ENCODE peak calls at places on chromosomes 12 and 14, in seven cellular contexts. One of them, this sample, is unnamed. For H3K27me3, the result is how much of the 10 kb centered on the place peaks cover.

GRCh38 chr14:36506732-36507614 is 13.1 kb downstream of the NKX2-1 start:
- DNase-seq in upper lobe of right lung: peak
- DNase-seq in H9: no peak
- DNase-seq in adrenal gland: no peak
- DNase-seq in mammary epithelial cell: no peak
- DNase-seq in astrocyte: no peak
- DNase-seq in lung: no peak
- DNase-seq in this sample: no peak

GRCh38 chr12:64610660-64611429 is 550 bp downstream of the RASSF3 start:
- DNase-seq in mammary epithelial cell: peak
- DNase-seq in adrenal gland: peak
- DNase-seq in upper lobe of right lung: peak
- DNase-seq in H9: peak
- DNase-seq in lung: peak
- DNase-seq in astrocyte: peak
- DNase-seq in this sample: peak

GRCh38 chr14:100891051-100891450 is 12.5 kb downstream of the RTL1 start:
- DNase-seq in upper lobe of right lung: no peak
- DNase-seq in astrocyte: no peak
- DNase-seq in H9: peak
- DNase-seq in mammary epithelial cell: no peak
- DNase-seq in lung: no peak
- DNase-seq in adrenal gland: peak
- DNase-seq in this sample: no peak

GRCh38 chr14:105050551-105050897 is 14.7 kb downstream of the GPR132 start:
- DNase-seq in mammary epithelial cell: peak
- DNase-seq in lung: peak
- DNase-seq in astrocyte: no peak
- DNase-seq in upper lobe of right lung: peak
- DNase-seq in adrenal gland: no peak
- DNase-seq in H9: no peak
- DNase-seq in this sample: peak

GRCh38 chr14:68862954-68863594 is 70.2 kb upstream of the ZFP36L1 start:
- DNase-seq in mammary epithelial cell: peak
- DNase-seq in upper lobe of right lung: peak
- DNase-seq in adrenal gland: peak
- DNase-seq in astrocyte: peak
- DNase-seq in H9: peak
- DNase-seq in lung: peak
- DNase-seq in this sample: peak

GRCh38 chr14:77212933-77213656 is 31.5 kb downstream of the TMEM63C start:
- DNase-seq in lung: peak
- DNase-seq in adrenal gland: peak
- DNase-seq in H9: peak
- DNase-seq in mammary epithelial cell: peak
- DNase-seq in astrocyte: no peak
- DNase-seq in upper lobe of right lung: peak
- DNase-seq in this sample: no peak

GRCh38 chr14:106378191-106378590 is 851.8 kb downstream of the TMEM121 start:
- DNase-seq in upper lobe of right lung: no peak
- DNase-seq in adrenal gland: no peak
- DNase-seq in H9: no peak
- DNase-seq in astrocyte: no peak
- DNase-seq in mammary epithelial cell: no peak
- DNase-seq in lung: no peak
- DNase-seq in this sample: peak

GRCh38 chr12:50598321-50598862 is 93.6 kb downstream of the DIP2B start:
- DNase-seq in H9: no peak
- DNase-seq in mammary epithelial cell: no peak
- DNase-seq in adrenal gland: peak
- DNase-seq in astrocyte: no peak
- DNase-seq in lung: no peak
- DNase-seq in upper lobe of right lung: no peak
- DNase-seq in this sample: no peak

GRCh38 chr12:47818701-47819543 is 781 bp downstream of the HDAC7 start:
- DNase-seq in lung: peak
- DNase-seq in upper lobe of right lung: peak
- DNase-seq in H9: peak
- DNase-seq in adrenal gland: peak
- DNase-seq in mammary epithelial cell: no peak
- DNase-seq in astrocyte: no peak
- DNase-seq in this sample: peak

GRCh38 chr12:20628999-20629398 is 66.1 kb upstream of the SLCO1C1 start:
- DNase-seq in astrocyte: no peak
- DNase-seq in H9: no peak
- DNase-seq in adrenal gland: no peak
- DNase-seq in lung: no peak
- DNase-seq in mammary epithelial cell: no peak
- DNase-seq in upper lobe of right lung: no peak
- DNase-seq in this sample: no peak

GRCh38 chr14:67311868-67312267 is 47.7 kb downstream of the ATP6V1D start:
- DNase-seq in H9: no peak
- DNase-seq in mammary epithelial cell: peak
- DNase-seq in upper lobe of right lung: no peak
- DNase-seq in adrenal gland: no peak
- DNase-seq in lung: no peak
- DNase-seq in astrocyte: no peak
- DNase-seq in this sample: no peak

GRCh38 chr12:71567562-71567961 is 96.1 kb downstream of the ZFC3H1 start:
- DNase-seq in lung: no peak
- DNase-seq in upper lobe of right lung: no peak
- DNase-seq in mammary epithelial cell: no peak
- DNase-seq in astrocyte: no peak
- DNase-seq in H9: no peak
- DNase-seq in adrenal gland: peak
- DNase-seq in this sample: no peak

GRCh38 chr14:41993687-41994086 is 387.0 kb downstream of the LRFN5 start:
- DNase-seq in H9: no peak
- DNase-seq in mammary epithelial cell: no peak
- DNase-seq in astrocyte: no peak
- DNase-seq in adrenal gland: no peak
- DNase-seq in lung: no peak
- DNase-seq in upper lobe of right lung: no peak
- DNase-seq in this sample: no peak

GRCh38 chr14:74257078-74257987 is 18.1 kb downstream of the VSX2 start:
- DNase-seq in adrenal gland: peak
- DNase-seq in lung: peak
- DNase-seq in H9: peak
- DNase-seq in upper lobe of right lung: peak
- DNase-seq in mammary epithelial cell: no peak
- DNase-seq in astrocyte: no peak
- DNase-seq in this sample: peak

GRCh38 chr12:122500685-122501488 is at the start of gene ZCCHC8:
- DNase-seq in upper lobe of right lung: peak
- DNase-seq in mammary epithelial cell: peak
- DNase-seq in astrocyte: peak
- DNase-seq in H9: peak
- DNase-seq in lung: peak
- DNase-seq in adrenal gland: peak
- DNase-seq in this sample: peak

GRCh38 chr14:101808020-101808641 is 46.6 kb downstream of the PPP2R5C start:
- DNase-seq in upper lobe of right lung: no peak
- DNase-seq in adrenal gland: no peak
- DNase-seq in mammary epithelial cell: no peak
- DNase-seq in lung: no peak
- DNase-seq in H9: peak
- DNase-seq in astrocyte: no peak
- DNase-seq in this sample: no peak

GRCh38 chr14:106845286-106846087 is 1319.1 kb downstream of the TMEM121 start:
- DNase-seq in upper lobe of right lung: peak
- DNase-seq in adrenal gland: no peak
- DNase-seq in astrocyte: no peak
- DNase-seq in mammary epithelial cell: peak
- DNase-seq in lung: peak
- DNase-seq in H9: no peak
- DNase-seq in this sample: no peak

GRCh38 chr12:52524241-52524897 is 4.2 kb upstream of the KRT5 start:
- DNase-seq in upper lobe of right lung: no peak
- DNase-seq in H9: no peak
- DNase-seq in adrenal gland: no peak
- DNase-seq in mammary epithelial cell: peak
- DNase-seq in lung: no peak
- DNase-seq in astrocyte: no peak
- DNase-seq in this sample: no peak

GRCh38 chr14:35789651-35790050 is 19.4 kb downstream of the RALGAPA1 start:
- DNase-seq in H9: no peak
- DNase-seq in astrocyte: peak
- DNase-seq in adrenal gland: no peak
- DNase-seq in upper lobe of right lung: no peak
- DNase-seq in mammary epithelial cell: peak
- DNase-seq in lung: no peak
- DNase-seq in this sample: no peak

GRCh38 chr12:108371801-108372344 is 32.8 kb upstream of the CMKLR1 start:
- DNase-seq in upper lobe of right lung: no peak
- DNase-seq in lung: peak
- DNase-seq in H9: no peak
- DNase-seq in adrenal gland: no peak
- DNase-seq in mammary epithelial cell: no peak
- DNase-seq in astrocyte: peak
- DNase-seq in this sample: no peak

GRCh38 chr12:131274061-131274460 is 320.4 kb downstream of the ADGRD1 start:
- DNase-seq in astrocyte: no peak
- DNase-seq in upper lobe of right lung: no peak
- DNase-seq in lung: no peak
- DNase-seq in mammary epithelial cell: no peak
- DNase-seq in adrenal gland: no peak
- DNase-seq in H9: no peak
- DNase-seq in this sample: no peak

GRCh38 chr14:100887728-100888335 is 15.7 kb downstream of the RTL1 start:
- DNase-seq in lung: no peak
- DNase-seq in astrocyte: peak
- DNase-seq in upper lobe of right lung: no peak
- DNase-seq in adrenal gland: no peak
- DNase-seq in H9: no peak
- DNase-seq in mammary epithelial cell: no peak
- DNase-seq in this sample: no peak

GRCh38 chr14:68408680-68409079 is 384.2 kb downstream of the ZFP36L1 start:
- DNase-seq in adrenal gland: no peak
- DNase-seq in lung: no peak
- DNase-seq in astrocyte: no peak
- DNase-seq in upper lobe of right lung: no peak
- DNase-seq in H9: no peak
- DNase-seq in mammary epithelial cell: no peak
- DNase-seq in this sample: no peak

DNA sequence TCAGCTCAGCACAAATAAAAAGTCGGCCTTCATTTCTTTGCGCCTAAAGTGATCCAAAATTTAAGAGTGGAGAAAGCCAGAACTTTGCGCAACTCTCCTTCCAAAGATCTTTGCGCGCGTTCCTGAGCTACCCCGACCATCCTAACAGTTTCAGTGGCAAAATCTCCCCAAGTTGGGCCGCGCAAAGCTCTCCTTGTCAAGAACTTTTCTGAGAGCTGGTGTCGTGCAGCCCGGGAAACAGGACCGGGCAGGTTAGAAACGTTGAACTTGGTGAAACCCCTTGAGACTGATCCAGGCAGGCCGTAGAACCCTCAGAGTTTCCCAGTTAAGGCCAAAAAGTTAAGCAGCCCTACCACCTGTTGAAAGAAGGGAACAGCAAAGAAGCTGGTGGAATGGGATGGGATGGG is 984 bp downstream of the DBX2 start:
- DNase-seq in lung: no peak
- DNase-seq in mammary epithelial cell: no peak
- DNase-seq in upper lobe of right lung: no peak
- DNase-seq in H9: no peak
- DNase-seq in adrenal gland: no peak
- DNase-seq in astrocyte: no peak
- DNase-seq in this sample: no peak
- H3K27me3 ChIP-seq in lung: under half
- H3K27me3 ChIP-seq in mammary epithelial cell: under half
- H3K27me3 ChIP-seq in upper lobe of right lung: under half
- H3K27me3 ChIP-seq in H9: under half
- H3K27me3 ChIP-seq in adrenal gland: under half
- H3K27me3 ChIP-seq in astrocyte: under half
- H3K27me3 ChIP-seq in this sample: under half

GRCh38 chr14:103220134-103220981 is 97.1 kb downstream of the TNFAIP2 start:
- DNase-seq in astrocyte: no peak
- DNase-seq in upper lobe of right lung: peak
- DNase-seq in adrenal gland: no peak
- DNase-seq in H9: peak
- DNase-seq in lung: no peak
- DNase-seq in mammary epithelial cell: no peak
- DNase-seq in this sample: no peak
- H3K27me3 ChIP-seq in astrocyte: under half
- H3K27me3 ChIP-seq in upper lobe of right lung: under half
- H3K27me3 ChIP-seq in adrenal gland: under half
- H3K27me3 ChIP-seq in H9: under half
- H3K27me3 ChIP-seq in lung: under half
- H3K27me3 ChIP-seq in mammary epithelial cell: under half
- H3K27me3 ChIP-seq in this sample: under half

GRCh38 chr12:57472391-57472790 is 7.3 kb downstream of the ARHGAP9 start:
- DNase-seq in mammary epithelial cell: no peak
- DNase-seq in upper lobe of right lung: no peak
- DNase-seq in lung: no peak
- DNase-seq in adrenal gland: no peak
- DNase-seq in astrocyte: no peak
- DNase-seq in H9: no peak
- DNase-seq in this sample: no peak

GRCh38 chr12:57473886-57474285 is 5.8 kb downstream of the ARHGAP9 start:
- DNase-seq in astrocyte: no peak
- DNase-seq in adrenal gland: no peak
- DNase-seq in H9: no peak
- DNase-seq in mammary epithelial cell: no peak
- DNase-seq in upper lobe of right lung: no peak
- DNase-seq in lung: no peak
- DNase-seq in this sample: no peak

GRCh38 chr12:57474862-57475261 is 4.8 kb downstream of the ARHGAP9 start:
- DNase-seq in lung: no peak
- DNase-seq in astrocyte: no peak
- DNase-seq in upper lobe of right lung: no peak
- DNase-seq in H9: no peak
- DNase-seq in adrenal gland: no peak
- DNase-seq in mammary epithelial cell: no peak
- DNase-seq in this sample: no peak

GRCh38 chr12:57474430-57474829 is 5.2 kb downstream of the ARHGAP9 start:
- DNase-seq in adrenal gland: no peak
- DNase-seq in lung: no peak
- DNase-seq in mammary epithelial cell: no peak
- DNase-seq in H9: no peak
- DNase-seq in astrocyte: no peak
- DNase-seq in upper lobe of right lung: no peak
- DNase-seq in this sample: no peak

DNA sequence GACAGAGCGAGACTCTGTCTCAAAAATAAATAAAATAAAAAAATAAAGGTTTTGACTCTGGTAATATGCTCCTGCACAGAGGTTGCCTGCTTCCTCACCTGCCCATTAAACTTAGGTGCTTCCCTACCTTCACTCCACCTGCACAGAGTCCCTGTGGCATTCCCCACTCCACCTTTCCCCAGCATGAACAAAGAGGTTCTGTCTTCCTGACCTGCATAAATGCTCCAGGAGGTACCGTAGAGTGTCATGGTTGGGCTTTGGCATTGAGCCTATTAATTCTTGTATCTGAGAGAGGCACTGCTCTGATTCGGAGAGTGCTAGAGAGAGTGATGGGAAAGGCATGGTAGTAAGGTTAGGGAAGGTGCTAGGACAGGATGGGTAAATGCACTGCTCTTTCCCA is 6.3 kb downstream of the ARHGAP9 start:
- DNase-seq in mammary epithelial cell: peak
- DNase-seq in adrenal gland: no peak
- DNase-seq in upper lobe of right lung: no peak
- DNase-seq in astrocyte: no peak
- DNase-seq in H9: no peak
- DNase-seq in lung: no peak
- DNase-seq in this sample: no peak
- H3K27me3 ChIP-seq in mammary epithelial cell: under half
- H3K27me3 ChIP-seq in adrenal gland: under half
- H3K27me3 ChIP-seq in upper lobe of right lung: under half
- H3K27me3 ChIP-seq in astrocyte: under half
- H3K27me3 ChIP-seq in H9: under half
- H3K27me3 ChIP-seq in lung: under half
- H3K27me3 ChIP-seq in this sample: under half

GRCh38 chr12:92277795-92278194 is 132.1 kb upstream of the BTG1 start:
- DNase-seq in astrocyte: no peak
- DNase-seq in adrenal gland: no peak
- DNase-seq in mammary epithelial cell: no peak
- DNase-seq in upper lobe of right lung: no peak
- DNase-seq in lung: no peak
- DNase-seq in H9: no peak
- DNase-seq in this sample: no peak
- H3K27me3 ChIP-seq in astrocyte: under half
- H3K27me3 ChIP-seq in adrenal gland: under half
- H3K27me3 ChIP-seq in mammary epithelial cell: under half
- H3K27me3 ChIP-seq in upper lobe of right lung: under half
- H3K27me3 ChIP-seq in lung: under half
- H3K27me3 ChIP-seq in H9: under half
- H3K27me3 ChIP-seq in this sample: under half

This sample was measured in SJCRH30.